ENCODE peak calls at places on chromosomes 4 and X, in nine cellular contexts. O, M, Z, B, D, I, E, R and L are unnamed samples.
A peak's percentile ranks its signal among the peaks of the same experiment; 100 is the strongest.

GRCh38 chrX:71111141-71111843 is at the start of gene IL2RG:
- DNase-seq in O (peak; percentile 70), M (no peak), Z (no peak), B (no peak), D (no peak), I (no peak), E (no peak), R (no peak), L (no peak)

GRCh38 chr4:81491943-81492342 is 20.2 kb upstream of the RASGEF1B start:
- DNase-seq in O (no peak), M (no peak), Z (no peak), B (no peak), D (no peak), I (peak; percentile 31), E (no peak), R (no peak), L (no peak)

GRCh38 chr4:72286185-72286584 is 254.4 kb downstream of the NPFFR2 start:
- DNase-seq in O (no peak), M (peak; percentile 13), Z (peak; percentile 65), B (peak; percentile 10), D (no peak), I (no peak), E (no peak), R (peak; percentile 2), L (no peak)

GRCh38 chr4:28774344-28774743 is 1913.7 kb downstream of the STIM2 start:
- DNase-seq in O (no peak), M (no peak), Z (no peak), B (no peak), D (no peak), I (no peak), E (no peak), R (no peak), L (no peak)

GRCh38 chrX:131277543-131278115 is 11.5 kb downstream of the IGSF1 start:
- DNase-seq in O (no peak), M (no peak), Z (no peak), B (no peak), D (no peak), I (no peak), E (no peak), R (no peak), L (no peak)

GRCh38 chrX:77899081-77899828 is at the start of gene COX7B:
- DNase-seq in O (peak; percentile 41), M (peak; percentile 93), Z (peak; percentile 97), B (peak; percentile 94), D (peak; percentile 66), I (peak; percentile 91), E (peak; percentile 94), R (peak; percentile 97), L (peak; percentile 74)

GRCh38 chr4:102586644-102587021 is 85.5 kb downstream of the NFKB1 start:
- DNase-seq in O (peak; percentile 14), M (no peak), Z (no peak), B (no peak), D (no peak), I (no peak), E (no peak), R (no peak), L (no peak)

GRCh38 chrX:150348365-150348764 is 14.8 kb upstream of the MAMLD1 start:
- DNase-seq in O (no peak), M (no peak), Z (no peak), B (no peak), D (no peak), I (no peak), E (no peak), R (no peak), L (no peak)

GRCh38 chrX:31237189-31237588 is 165.3 kb upstream of the FTHL17 start:
- DNase-seq in O (no peak), M (no peak), Z (no peak), B (no peak), D (no peak), I (no peak), E (no peak), R (no peak), L (no peak)

GRCh38 chr4:140049024-140049923 is 104.7 kb downstream of the MAML3 start:
- DNase-seq in O (no peak), M (peak; percentile 67), Z (peak; percentile 91), B (peak; percentile 85), D (no peak), I (peak; percentile 55), E (no peak), R (peak; percentile 91), L (no peak)

GRCh38 chr4:87529187-87529586 is at the start of gene SPARCL1:
- DNase-seq in O (no peak), M (no peak), Z (no peak), B (no peak), D (no peak), I (no peak), E (no peak), R (no peak), L (no peak)

GRCh38 chrX:65587616-65588526 is 53.3 kb upstream of the LAS1L start:
- DNase-seq in O (no peak), M (no peak), Z (no peak), B (peak; percentile 38), D (peak; percentile 49), I (peak; percentile 30), E (no peak), R (peak; percentile 8), L (no peak)

GRCh38 chr4:126701756-126702155 is 931.0 kb upstream of the INTU start:
- DNase-seq in O (no peak), M (no peak), Z (no peak), B (no peak), D (no peak), I (peak; percentile 33), E (no peak), R (no peak), L (no peak)

GRCh38 chr4:73343432-73343831 is 60.7 kb upstream of the ALB start:
- DNase-seq in O (no peak), M (no peak), Z (no peak), B (no peak), D (no peak), I (no peak), E (no peak), R (no peak), L (no peak)

GRCh38 chr4:78552398-78553396 is 1.1 kb downstream of the ANXA3 start:
- DNase-seq in O (no peak), M (peak; percentile 63), Z (no peak), B (peak; percentile 76), D (peak; percentile 55), I (no peak), E (peak; percentile 88), R (peak; percentile 72), L (peak; percentile 49)

GRCh38 chr4:168879178-168879577 is 130.9 kb downstream of the CBR4 start:
- DNase-seq in O (no peak), M (no peak), Z (no peak), B (no peak), D (no peak), I (no peak), E (no peak), R (no peak), L (no peak)

GRCh38 chr4:57080781-57081650 is 29.2 kb downstream of the IGFBP7 start:
- DNase-seq in O (no peak), M (no peak), Z (no peak), B (peak; percentile 99), D (peak; percentile 93), I (peak; percentile 97), E (no peak), R (peak; percentile 84), L (peak; percentile 80)

GRCh38 chr4:1559896-1560650 is 124.0 kb downstream of the FAM53A start:
- DNase-seq in O (no peak), M (no peak), Z (no peak), B (no peak), D (no peak), I (peak; percentile 87), E (no peak), R (no peak), L (no peak)

GRCh38 chr4:6749340-6750171 is 33.0 kb upstream of the KIAA0232 start:
- DNase-seq in O (no peak), M (no peak), Z (no peak), B (peak; percentile 34), D (peak; percentile 87), I (peak; percentile 15), E (peak; percentile 36), R (peak; percentile 82), L (no peak)
- H3K27ac ChIP-seq in O (no peak overlapping the region), M (no peak overlapping the region), Z (no peak overlapping the region), B (no peak overlapping the region), D (peak overlapping the region; percentile 50), I (no peak overlapping the region), E (peak overlapping the region; percentile 5), R (peak overlapping the region; percentile 82), L (peak overlapping the region; percentile 45)

DNA sequence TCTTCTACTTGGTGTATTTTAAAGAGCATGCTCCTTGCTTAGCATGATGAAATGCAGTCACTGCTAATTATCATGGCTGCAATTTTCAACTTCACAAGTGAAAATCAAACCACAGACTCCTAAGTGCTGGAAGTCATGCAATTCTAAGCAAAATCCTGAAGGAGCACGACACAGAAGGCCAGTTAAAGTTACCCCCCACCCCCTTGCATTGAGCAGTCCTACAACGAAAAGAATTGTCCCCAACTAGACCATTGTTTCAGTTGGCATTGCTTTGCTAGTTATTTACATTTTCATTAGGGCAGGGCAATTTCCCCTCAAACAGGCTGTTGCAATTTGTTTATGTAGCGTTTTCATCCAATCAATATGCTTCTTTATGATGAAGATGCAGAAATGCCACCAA is 321.2 kb downstream of the PCDH7 start:
- DNase-seq in O (no peak), M (no peak), Z (no peak), B (no peak), D (no peak), I (no peak), E (no peak), R (no peak), L (no peak)
- H3K27ac ChIP-seq in O (no peak overlapping the region), M (no peak overlapping the region), Z (no peak overlapping the region), B (no peak overlapping the region), D (no peak overlapping the region), I (no peak overlapping the region), E (peak overlapping the region; percentile 86), R (no peak overlapping the region), L (no peak overlapping the region)

GRCh38 chr4:186607490-186607889 is 52.1 kb upstream of the MTNR1A start:
- DNase-seq in O (no peak), M (no peak), Z (no peak), B (no peak), D (no peak), I (no peak), E (no peak), R (no peak), L (no peak)

GRCh38 chr4:186605261-186605865 is 50.0 kb upstream of the MTNR1A start:
- DNase-seq in O (no peak), M (no peak), Z (no peak), B (no peak), D (no peak), I (no peak), E (no peak), R (no peak), L (no peak)

GRCh38 chr4:186604124-186604627 is 48.8 kb upstream of the MTNR1A start:
- DNase-seq in O (no peak), M (no peak), Z (no peak), B (no peak), D (no peak), I (no peak), E (no peak), R (no peak), L (no peak)

GRCh38 chr4:186602978-186603377 is 47.6 kb upstream of the MTNR1A start:
- DNase-seq in O (no peak), M (no peak), Z (no peak), B (no peak), D (no peak), I (no peak), E (no peak), R (no peak), L (no peak)

GRCh38 chr4:186606593-186606992 is 51.2 kb upstream of the MTNR1A start:
- DNase-seq in O (no peak), M (no peak), Z (no peak), B (no peak), D (peak; percentile 80), I (peak; percentile 60), E (no peak), R (peak; percentile 34), L (no peak)
- H3K27ac ChIP-seq in O (no peak overlapping the region), M (no peak overlapping the region), Z (no peak overlapping the region), B (no peak overlapping the region), D (peak overlapping the region; percentile 1), I (no peak overlapping the region), E (no peak overlapping the region), R (peak overlapping the region; percentile 49), L (peak overlapping the region; percentile 10)

GRCh38 chrX:134013528-134013927 is 28.1 kb upstream of the GPC3 start:
- DNase-seq in O (no peak), M (no peak), Z (no peak), B (no peak), D (no peak), I (no peak), E (no peak), R (no peak), L (no peak)
- H3K27ac ChIP-seq in O (no peak overlapping the region), M (no peak overlapping the region), Z (no peak overlapping the region), B (no peak overlapping the region), D (no peak overlapping the region), I (no peak overlapping the region), E (no peak overlapping the region), R (no peak overlapping the region), L (no peak overlapping the region)